ENCODE peak calls at places on chromosomes 1 and 21, in seven cellular contexts. W, Z, C, A, U, R and X are unnamed samples.

GRCh38 chr1:219661464-219662092 is 48.7 kb upstream of the ZC3H11B start:
- DNase-seq in W (no peak), Z (no peak), C (no peak), A (no peak), U (no peak), R (no peak), X (no peak)

GRCh38 chr1:2199042-2199810 is 4.7 kb upstream of the FAAP20 start:
- DNase-seq in W (peak), Z (peak), C (peak), A (peak), U (peak), R (no peak), X (peak)

GRCh38 chr21:45776971-45777370 is 133.4 kb downstream of the PCBP3 start:
- DNase-seq in W (no peak), Z (no peak), C (no peak), A (no peak), U (no peak), R (no peak), X (no peak)

GRCh38 chr1:159008744-159009188 is 941 bp upstream of the IFI16 start:
- DNase-seq in W (no peak), Z (no peak), C (peak), A (peak), U (no peak), R (no peak), X (no peak)

GRCh38 chr1:203926025-203926540 is 64.7 kb downstream of the SNRPE start:
- DNase-seq in W (peak), Z (no peak), C (peak), A (peak), U (no peak), R (no peak), X (no peak)

GRCh38 chr1:92356956-92357355 is 58.1 kb downstream of the RPAP2 start:
- DNase-seq in W (peak), Z (no peak), C (peak), A (peak), U (no peak), R (no peak), X (no peak)

GRCh38 chr1:53258216-53258615 is 19.9 kb upstream of the MAGOH start:
- DNase-seq in W (peak), Z (no peak), C (no peak), A (no peak), U (no peak), R (no peak), X (no peak)

GRCh38 chr1:228463559-228464455 is 23.4 kb upstream of the RNF187 start:
- DNase-seq in W (peak), Z (peak), C (peak), A (peak), U (no peak), R (no peak), X (peak)

GRCh38 chr1:78843111-78843908 is 163.2 kb downstream of the ADGRL4 start:
- DNase-seq in W (peak), Z (no peak), C (peak), A (peak), U (no peak), R (no peak), X (no peak)

GRCh38 chr1:177255411-177255810 is 84.7 kb downstream of the BRINP2 start:
- DNase-seq in W (peak), Z (peak), C (peak), A (peak), U (no peak), R (no peak), X (no peak)

GRCh38 chr1:46478721-46479485 is 10.7 kb upstream of the DMBX1 start:
- DNase-seq in W (no peak), Z (no peak), C (no peak), A (no peak), U (no peak), R (no peak), X (no peak)

GRCh38 chr1:119554188-119554587 is 47.2 kb downstream of the HSD3B1 start:
- DNase-seq in W (no peak), Z (peak), C (peak), A (peak), U (no peak), R (no peak), X (no peak)

GRCh38 chr1:100657876-100658715 is 61.4 kb upstream of the VCAM1 start:
- DNase-seq in W (no peak), Z (no peak), C (peak), A (peak), U (no peak), R (no peak), X (no peak)

GRCh38 chr1:29043270-29043971 is 80.3 kb downstream of the TMEM200B start:
- DNase-seq in W (no peak), Z (no peak), C (no peak), A (no peak), U (no peak), R (no peak), X (no peak)

GRCh38 chr1:206933333-206933945 is 11.7 kb upstream of the FCMR start:
- DNase-seq in W (peak), Z (peak), C (no peak), A (no peak), U (no peak), R (no peak), X (peak)

GRCh38 chr1:106952766-106953165 is 103.7 kb upstream of the PRMT6 start:
- DNase-seq in W (no peak), Z (no peak), C (peak), A (no peak), U (no peak), R (no peak), X (no peak)

GRCh38 chr21:17491716-17492414 is 21.0 kb upstream of the CXADR start:
- DNase-seq in W (peak), Z (peak), C (peak), A (peak), U (no peak), R (no peak), X (no peak)

GRCh38 chr1:54407957-54408700 is 1.9 kb upstream of the SSBP3 start:
- DNase-seq in W (peak), Z (peak), C (peak), A (peak), U (no peak), R (no peak), X (no peak)

GRCh38 chr1:76433528-76433927 is 359.0 kb downstream of the ST6GALNAC3 start:
- DNase-seq in W (peak), Z (peak), C (peak), A (peak), U (no peak), R (no peak), X (no peak)

GRCh38 chr1:185998391-185998790 is 264.2 kb downstream of the HMCN1 start:
- DNase-seq in W (no peak), Z (peak), C (no peak), A (no peak), U (no peak), R (no peak), X (no peak)

GRCh38 chr1:108962681-108963051 is 618 bp downstream of the CLCC1 start:
- DNase-seq in W (no peak), Z (no peak), C (peak), A (no peak), U (no peak), R (no peak), X (peak)

GRCh38 chr1:106957795-106958194 is 98.7 kb upstream of the PRMT6 start:
- DNase-seq in W (no peak), Z (peak), C (no peak), A (no peak), U (no peak), R (no peak), X (no peak)

GRCh38 chr1:52733368-52733767 is 7.1 kb downstream of the ZYG11B start:
- DNase-seq in W (no peak), Z (no peak), C (no peak), A (no peak), U (no peak), R (no peak), X (no peak)

GRCh38 chr1:87956072-87956471 is 627.4 kb downstream of the LMO4 start:
- DNase-seq in W (peak), Z (peak), C (peak), A (peak), U (peak), R (no peak), X (no peak)

GRCh38 chr1:59079434-59080135 is 217.3 kb upstream of the FGGY start:
- DNase-seq in W (no peak), Z (no peak), C (peak), A (no peak), U (no peak), R (no peak), X (no peak)

GRCh38 chr1:153490272-153491051 is 30.0 kb upstream of the S100A7 start:
- DNase-seq in W (no peak), Z (no peak), C (peak), A (peak), U (no peak), R (no peak), X (no peak)

GRCh38 chr21:44024895-44025353 is 12.8 kb downstream of the TRAPPC10 start:
- DNase-seq in W (peak), Z (peak), C (peak), A (peak), U (no peak), R (no peak), X (no peak)

GRCh38 chr1:226870026-226870322 is 442 bp upstream of the PSEN2 start:
- DNase-seq in W (peak), Z (peak), C (no peak), A (peak), U (no peak), R (no peak), X (no peak)

GRCh38 chr1:202241376-202242079 is 47.9 kb downstream of the LGR6 start:
- DNase-seq in W (no peak), Z (no peak), C (no peak), A (no peak), U (no peak), R (no peak), X (peak)

GRCh38 chr1:2969870-2970291 is 51.4 kb upstream of the ACTRT2 start:
- DNase-seq in W (no peak), Z (no peak), C (no peak), A (no peak), U (no peak), R (no peak), X (no peak)

GRCh38 chr1:110449661-110450651 is 993 bp upstream of the PROK1 start:
- DNase-seq in W (no peak), Z (no peak), C (no peak), A (peak), U (no peak), R (no peak), X (no peak)

GRCh38 chr1:27656157-27656893 is 15.7 kb downstream of the IFI6 start:
- DNase-seq in W (no peak), Z (peak), C (peak), A (peak), U (no peak), R (peak), X (peak)

GRCh38 chr1:2968471-2968881 is 52.8 kb upstream of the ACTRT2 start:
- DNase-seq in W (no peak), Z (no peak), C (no peak), A (no peak), U (no peak), R (no peak), X (no peak)

GRCh38 chr1:39657402-39657801 is 14.5 kb downstream of the NT5C1A start:
- DNase-seq in W (no peak), Z (no peak), C (peak), A (peak), U (no peak), R (no peak), X (no peak)

GRCh38 chr21:46375560-46376230 is 51.7 kb downstream of the PCNT start:
- DNase-seq in W (no peak), Z (no peak), C (no peak), A (no peak), U (no peak), R (no peak), X (no peak)

DNA sequence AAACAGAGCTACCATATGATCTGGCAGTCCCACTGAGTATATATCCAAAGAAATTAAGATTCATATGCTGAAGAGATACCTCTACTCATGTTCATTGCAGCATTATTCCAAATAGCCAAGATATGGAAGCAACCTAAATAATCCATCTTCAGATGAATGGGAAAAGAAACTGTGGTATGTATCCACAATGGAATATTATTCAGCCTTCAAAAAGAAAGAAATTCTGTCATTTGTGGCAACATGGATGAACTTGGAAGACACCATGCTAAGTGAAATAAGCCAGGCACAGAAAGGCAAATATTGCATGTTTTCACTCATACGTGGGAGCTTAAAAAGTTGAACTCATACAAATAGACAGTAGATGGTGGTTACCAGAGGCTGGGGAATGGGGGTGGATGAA is 47.8 kb downstream of the UBE4B start:
- DNase-seq in W (no peak), Z (no peak), C (no peak), A (no peak), U (no peak), R (no peak), X (no peak)
- H3K23ac ChIP-seq in W (no peak), Z (no peak), C (no peak), A (no peak), U (no peak), R (no peak), X (no peak)

DNA sequence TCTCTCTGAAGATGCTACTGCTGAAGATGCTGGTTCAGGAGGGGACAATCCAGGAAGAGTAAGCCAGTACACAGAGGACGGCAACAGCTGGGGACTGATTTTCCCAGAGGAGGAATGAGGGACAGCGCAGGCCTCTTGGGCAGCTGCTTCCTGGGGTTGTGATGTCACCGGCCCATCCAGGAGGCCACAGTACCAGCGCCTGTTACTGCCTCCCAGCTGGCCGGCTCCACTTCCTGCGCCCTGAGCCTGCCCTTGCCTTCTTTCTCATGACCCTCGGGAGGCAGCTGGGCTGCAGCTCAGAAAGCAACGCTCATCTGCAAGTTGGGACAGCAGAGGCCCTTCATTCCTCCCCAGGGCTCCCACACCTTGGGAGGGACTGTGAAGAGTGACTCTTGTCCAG is 21.9 kb upstream of the ID3 start:
- DNase-seq in W (peak), Z (no peak), C (peak), A (peak), U (no peak), R (no peak), X (no peak)
- H3K23ac ChIP-seq in W (no peak), Z (no peak), C (peak), A (no peak), U (no peak), R (no peak), X (no peak)

GRCh38 chr1:198749279-198749678 is 110.4 kb downstream of the PTPRC start:
- DNase-seq in W (no peak), Z (no peak), C (peak), A (no peak), U (no peak), R (no peak), X (no peak)

GRCh38 chr1:198750081-198750480 is 111.2 kb downstream of the PTPRC start:
- DNase-seq in W (no peak), Z (no peak), C (no peak), A (no peak), U (no peak), R (no peak), X (no peak)

GRCh38 chr1:198741744-198742143 is 102.9 kb downstream of the PTPRC start:
- DNase-seq in W (no peak), Z (peak), C (peak), A (no peak), U (no peak), R (no peak), X (peak)

GRCh38 chr1:198751741-198752140 is 112.9 kb downstream of the PTPRC start:
- DNase-seq in W (no peak), Z (no peak), C (no peak), A (no peak), U (no peak), R (no peak), X (no peak)

GRCh38 chr1:198747127-198747526 is 108.3 kb downstream of the PTPRC start:
- DNase-seq in W (no peak), Z (no peak), C (no peak), A (no peak), U (no peak), R (no peak), X (no peak)
- H3K23ac ChIP-seq in W (no peak), Z (no peak), C (no peak), A (no peak), U (no peak), R (no peak), X (no peak)

DNA sequence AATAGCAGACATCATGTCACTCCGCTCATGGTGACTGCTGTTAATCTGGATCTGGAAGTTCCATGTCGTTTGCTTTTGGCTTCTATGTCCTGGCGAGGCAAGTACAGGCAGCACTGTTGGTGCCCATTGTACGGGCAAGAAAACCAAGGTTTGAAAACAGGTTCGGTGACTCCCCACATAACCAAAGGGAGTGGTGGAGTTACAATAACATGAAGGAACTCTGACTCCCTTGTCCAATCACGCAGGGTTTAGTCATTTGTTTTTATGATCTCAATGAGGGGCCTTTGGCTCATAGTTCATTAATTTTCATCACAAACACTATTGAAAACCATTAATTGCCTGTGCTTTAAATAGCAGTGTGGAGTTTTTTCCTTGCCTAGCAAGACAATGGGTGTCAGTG is 82.9 kb upstream of the SSX2IP start:
- DNase-seq in W (no peak), Z (no peak), C (no peak), A (no peak), U (no peak), R (no peak), X (no peak)
- H3K23ac ChIP-seq in W (no peak), Z (no peak), C (no peak), A (no peak), U (no peak), R (no peak), X (no peak)